ENCODE peak calls at places on chromosomes 4 and X, in six cellular contexts. One of them, this sample, is unnamed.

GRCh38 chr4:95541094-95541493 is 7.7 kb downstream of the UNC5C start:
- DNase-seq in GM13977: no peak
- DNase-seq in Panc1: no peak
- DNase-seq in hepatocyte: no peak
- DNase-seq in transverse colon: no peak
- DNase-seq in GM12878: no peak
- DNase-seq in this sample: no peak

GRCh38 chrX:46710927-46711623 is 47.8 kb downstream of the SLC9A7 start:
- DNase-seq in GM13977: no peak
- DNase-seq in Panc1: no peak
- DNase-seq in hepatocyte: no peak
- DNase-seq in transverse colon: no peak
- DNase-seq in GM12878: no peak
- DNase-seq in this sample: no peak

GRCh38 chrX:142804085-142804484 is 221.6 kb upstream of the SPANXN4 start:
- DNase-seq in GM13977: no peak
- DNase-seq in Panc1: no peak
- DNase-seq in hepatocyte: no peak
- DNase-seq in transverse colon: no peak
- DNase-seq in GM12878: no peak
- DNase-seq in this sample: peak

GRCh38 chr4:21470531-21470930 is 478.0 kb downstream of the KCNIP4 start:
- DNase-seq in GM13977: no peak
- DNase-seq in Panc1: no peak
- DNase-seq in hepatocyte: peak
- DNase-seq in transverse colon: no peak
- DNase-seq in GM12878: no peak
- DNase-seq in this sample: no peak

GRCh38 chrX:9171841-9172240 is 137.9 kb upstream of the FAM9B start:
- DNase-seq in GM13977: no peak
- DNase-seq in Panc1: no peak
- DNase-seq in hepatocyte: no peak
- DNase-seq in transverse colon: no peak
- DNase-seq in GM12878: no peak
- DNase-seq in this sample: no peak

GRCh38 chr4:41323706-41324105 is 67.0 kb downstream of the UCHL1 start:
- DNase-seq in GM13977: no peak
- DNase-seq in Panc1: no peak
- DNase-seq in hepatocyte: no peak
- DNase-seq in transverse colon: no peak
- DNase-seq in GM12878: no peak
- DNase-seq in this sample: peak

GRCh38 chrX:99271641-99272040 is 1138.4 kb downstream of the PCDH19 start:
- DNase-seq in GM13977: no peak
- DNase-seq in Panc1: no peak
- DNase-seq in hepatocyte: no peak
- DNase-seq in transverse colon: no peak
- DNase-seq in GM12878: no peak
- DNase-seq in this sample: no peak

GRCh38 chr4:133856736-133857355 is 344.7 kb downstream of the PABPC4L start:
- DNase-seq in GM13977: no peak
- DNase-seq in Panc1: no peak
- DNase-seq in hepatocyte: no peak
- DNase-seq in transverse colon: no peak
- DNase-seq in GM12878: no peak
- DNase-seq in this sample: no peak

GRCh38 chr4:101020956-101021355 is 326.4 kb downstream of the PPP3CA start:
- DNase-seq in GM13977: peak
- DNase-seq in Panc1: peak
- DNase-seq in hepatocyte: no peak
- DNase-seq in transverse colon: no peak
- DNase-seq in GM12878: peak
- DNase-seq in this sample: no peak

GRCh38 chr4:35730414-35730813 is 513.9 kb downstream of the ARAP2 start:
- DNase-seq in GM13977: no peak
- DNase-seq in Panc1: no peak
- DNase-seq in hepatocyte: no peak
- DNase-seq in transverse colon: no peak
- DNase-seq in GM12878: no peak
- DNase-seq in this sample: no peak

GRCh38 chrX:102833136-102833535 is 103.9 kb upstream of the RAB40AL start:
- DNase-seq in GM13977: no peak
- DNase-seq in Panc1: no peak
- DNase-seq in hepatocyte: no peak
- DNase-seq in transverse colon: no peak
- DNase-seq in GM12878: no peak
- DNase-seq in this sample: no peak

GRCh38 chr4:627347-627746 is 2.0 kb downstream of the PDE6B start:
- DNase-seq in GM13977: no peak
- DNase-seq in Panc1: no peak
- DNase-seq in hepatocyte: no peak
- DNase-seq in transverse colon: no peak
- DNase-seq in GM12878: no peak
- DNase-seq in this sample: no peak

GRCh38 chrX:6226646-6227444 is 1.8 kb downstream of the NLGN4X start:
- DNase-seq in GM13977: no peak
- DNase-seq in Panc1: no peak
- DNase-seq in hepatocyte: peak
- DNase-seq in transverse colon: no peak
- DNase-seq in GM12878: no peak
- DNase-seq in this sample: no peak

GRCh38 chrX:82224961-82225360 is 1023.1 kb downstream of the SH3BGRL start:
- DNase-seq in GM13977: no peak
- DNase-seq in Panc1: no peak
- DNase-seq in hepatocyte: no peak
- DNase-seq in transverse colon: no peak
- DNase-seq in GM12878: no peak
- DNase-seq in this sample: no peak

GRCh38 chr4:72779256-72779655 is 210.2 kb upstream of the ADAMTS3 start:
- DNase-seq in GM13977: no peak
- DNase-seq in Panc1: no peak
- DNase-seq in hepatocyte: no peak
- DNase-seq in transverse colon: no peak
- DNase-seq in GM12878: no peak
- DNase-seq in this sample: no peak

GRCh38 chr4:172725581-172725980 is 443.0 kb upstream of the GALNT7 start:
- DNase-seq in GM13977: no peak
- DNase-seq in Panc1: peak
- DNase-seq in hepatocyte: no peak
- DNase-seq in transverse colon: no peak
- DNase-seq in GM12878: no peak
- DNase-seq in this sample: no peak

GRCh38 chr4:37066149-37066548 is 178.4 kb upstream of the NWD2 start:
- DNase-seq in GM13977: no peak
- DNase-seq in Panc1: no peak
- DNase-seq in hepatocyte: no peak
- DNase-seq in transverse colon: no peak
- DNase-seq in GM12878: no peak
- DNase-seq in this sample: no peak

GRCh38 chrX:132037479-132037993 is 14.4 kb downstream of the STK26 start:
- DNase-seq in GM13977: no peak
- DNase-seq in Panc1: no peak
- DNase-seq in hepatocyte: no peak
- DNase-seq in transverse colon: no peak
- DNase-seq in GM12878: no peak
- DNase-seq in this sample: no peak

GRCh38 chr4:40178672-40179071 is 18.2 kb upstream of the RHOH start:
- DNase-seq in GM13977: no peak
- DNase-seq in Panc1: no peak
- DNase-seq in hepatocyte: no peak
- DNase-seq in transverse colon: no peak
- DNase-seq in GM12878: no peak
- DNase-seq in this sample: no peak

GRCh38 chr4:44479731-44480130 is 31.1 kb upstream of the KCTD8 start:
- DNase-seq in GM13977: no peak
- DNase-seq in Panc1: no peak
- DNase-seq in hepatocyte: no peak
- DNase-seq in transverse colon: no peak
- DNase-seq in GM12878: no peak
- DNase-seq in this sample: no peak

DNA sequence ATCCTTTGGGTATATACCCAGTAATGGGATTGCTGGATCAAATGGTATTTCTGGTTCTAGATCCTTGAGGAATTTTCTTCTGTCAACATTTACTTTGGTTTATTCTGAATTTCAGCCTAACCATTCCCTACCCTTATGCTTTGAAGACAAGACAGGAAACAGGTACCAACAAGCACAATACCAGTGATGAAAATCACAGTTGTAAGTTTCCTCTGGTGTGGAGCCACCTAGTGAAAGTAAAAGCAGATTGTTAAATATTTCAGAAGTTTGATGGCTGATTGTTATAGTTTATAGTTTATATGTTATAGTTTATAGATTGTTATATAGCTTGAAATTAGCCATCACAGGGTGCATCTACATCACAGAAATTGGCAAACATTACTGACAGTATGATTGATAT is 104.5 kb upstream of the AGA start:
- DNase-seq in GM13977: no peak
- DNase-seq in Panc1: no peak
- DNase-seq in hepatocyte: no peak
- DNase-seq in transverse colon: no peak
- DNase-seq in GM12878: no peak
- DNase-seq in this sample: no peak
- TF ChIP-seq CTCF in GM13977: no peak
- TF ChIP-seq CTCF in Panc1: no peak
- TF ChIP-seq CTCF in hepatocyte: no peak
- TF ChIP-seq CTCF in transverse colon: no peak
- TF ChIP-seq CTCF in GM12878: no peak
- TF ChIP-seq CTCF in this sample: peak

DNA sequence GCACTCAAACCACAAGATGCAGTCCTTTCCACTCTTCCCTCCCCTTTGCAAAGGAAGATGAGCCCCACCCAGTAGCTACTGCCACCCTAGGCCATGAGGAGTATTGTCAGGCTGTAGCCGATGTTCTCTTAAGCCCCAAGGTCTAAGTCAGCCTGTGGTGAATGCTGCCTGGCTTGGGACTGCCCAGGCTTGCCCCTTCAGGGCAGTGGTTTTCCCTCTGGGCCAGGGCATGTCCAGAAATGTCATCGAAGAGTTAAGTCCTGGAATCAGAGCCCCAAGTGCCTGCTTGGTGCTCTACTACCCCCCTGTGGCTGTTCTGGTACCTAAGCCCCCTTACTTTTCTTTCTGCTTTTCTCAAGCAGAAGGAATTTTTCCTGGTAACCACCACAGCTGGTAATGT is 11.8 kb upstream of the PGK1 start:
- DNase-seq in GM13977: no peak
- DNase-seq in Panc1: no peak
- DNase-seq in hepatocyte: no peak
- DNase-seq in transverse colon: no peak
- DNase-seq in GM12878: peak
- DNase-seq in this sample: no peak
- TF ChIP-seq CTCF in GM13977: peak
- TF ChIP-seq CTCF in Panc1: peak
- TF ChIP-seq CTCF in hepatocyte: no peak
- TF ChIP-seq CTCF in transverse colon: no peak
- TF ChIP-seq CTCF in GM12878: peak
- TF ChIP-seq CTCF in this sample: peak

GRCh38 chr4:109313168-109314133 is 11.0 kb upstream of the COL25A1 start:
- DNase-seq in GM13977: no peak
- DNase-seq in Panc1: no peak
- DNase-seq in hepatocyte: no peak
- DNase-seq in transverse colon: no peak
- DNase-seq in GM12878: no peak
- DNase-seq in this sample: no peak

GRCh38 chr4:109315341-109315740 is 12.9 kb upstream of the COL25A1 start:
- DNase-seq in GM13977: no peak
- DNase-seq in Panc1: no peak
- DNase-seq in hepatocyte: no peak
- DNase-seq in transverse colon: no peak
- DNase-seq in GM12878: no peak
- DNase-seq in this sample: no peak

GRCh38 chr4:109319684-109320083 is 17.2 kb upstream of the COL25A1 start:
- DNase-seq in GM13977: no peak
- DNase-seq in Panc1: no peak
- DNase-seq in hepatocyte: no peak
- DNase-seq in transverse colon: no peak
- DNase-seq in GM12878: no peak
- DNase-seq in this sample: no peak

GRCh38 chr4:109319156-109319555 is 16.7 kb upstream of the COL25A1 start:
- DNase-seq in GM13977: no peak
- DNase-seq in Panc1: no peak
- DNase-seq in hepatocyte: no peak
- DNase-seq in transverse colon: no peak
- DNase-seq in GM12878: no peak
- DNase-seq in this sample: no peak

GRCh38 chr4:109315818-109316217 is 13.4 kb upstream of the COL25A1 start:
- DNase-seq in GM13977: no peak
- DNase-seq in Panc1: no peak
- DNase-seq in hepatocyte: no peak
- DNase-seq in transverse colon: no peak
- DNase-seq in GM12878: no peak
- DNase-seq in this sample: no peak
- TF ChIP-seq CTCF in GM13977: no peak
- TF ChIP-seq CTCF in Panc1: peak
- TF ChIP-seq CTCF in hepatocyte: no peak
- TF ChIP-seq CTCF in transverse colon: no peak
- TF ChIP-seq CTCF in GM12878: no peak
- TF ChIP-seq CTCF in this sample: no peak

GRCh38 chrX:42530027-42530426 is 247.9 kb downstream of the PPP1R2C start:
- DNase-seq in GM13977: no peak
- DNase-seq in Panc1: no peak
- DNase-seq in hepatocyte: peak
- DNase-seq in transverse colon: no peak
- DNase-seq in GM12878: no peak
- DNase-seq in this sample: no peak
- TF ChIP-seq CTCF in GM13977: no peak
- TF ChIP-seq CTCF in Panc1: no peak
- TF ChIP-seq CTCF in hepatocyte: peak
- TF ChIP-seq CTCF in transverse colon: no peak
- TF ChIP-seq CTCF in GM12878: no peak
- TF ChIP-seq CTCF in this sample: no peak

GRCh38 chrX:68646421-68646820 is 1.0 kb upstream of the STARD8 start:
- DNase-seq in GM13977: no peak
- DNase-seq in Panc1: no peak
- DNase-seq in hepatocyte: no peak
- DNase-seq in transverse colon: no peak
- DNase-seq in GM12878: no peak
- DNase-seq in this sample: no peak
- TF ChIP-seq CTCF in GM13977: no peak
- TF ChIP-seq CTCF in Panc1: no peak
- TF ChIP-seq CTCF in hepatocyte: no peak
- TF ChIP-seq CTCF in transverse colon: no peak
- TF ChIP-seq CTCF in GM12878: no peak
- TF ChIP-seq CTCF in this sample: no peak

DNA sequence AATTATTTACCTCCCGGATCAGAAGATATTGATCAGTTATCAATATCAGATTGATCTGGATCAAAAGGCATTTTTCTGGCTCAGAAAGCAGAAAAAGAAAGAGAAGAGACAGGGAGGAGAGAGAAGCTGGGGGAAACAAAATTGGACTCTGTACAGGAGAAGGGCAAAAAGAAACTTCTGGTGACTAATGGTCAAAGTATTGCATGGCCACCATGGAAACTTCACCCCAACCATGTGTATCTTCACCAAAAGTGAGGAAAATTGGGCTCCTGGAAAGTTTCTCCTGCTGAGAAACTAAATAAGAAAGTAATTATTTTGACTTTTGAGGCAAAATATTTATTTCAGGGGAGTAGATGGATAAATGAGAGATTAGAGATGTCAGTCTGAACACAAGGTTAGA is 33.9 kb downstream of the RNF150 start:
- DNase-seq in GM13977: no peak
- DNase-seq in Panc1: no peak
- DNase-seq in hepatocyte: no peak
- DNase-seq in transverse colon: no peak
- DNase-seq in GM12878: no peak
- DNase-seq in this sample: no peak
- TF ChIP-seq CTCF in GM13977: no peak
- TF ChIP-seq CTCF in Panc1: no peak
- TF ChIP-seq CTCF in hepatocyte: no peak
- TF ChIP-seq CTCF in transverse colon: no peak
- TF ChIP-seq CTCF in GM12878: no peak
- TF ChIP-seq CTCF in this sample: no peak

GRCh38 chr4:181293014-181293413 is 950.2 kb upstream of the TENM3 start:
- DNase-seq in GM13977: no peak
- DNase-seq in Panc1: no peak
- DNase-seq in hepatocyte: no peak
- DNase-seq in transverse colon: no peak
- DNase-seq in GM12878: no peak
- DNase-seq in this sample: no peak
- TF ChIP-seq CTCF in GM13977: no peak
- TF ChIP-seq CTCF in Panc1: no peak
- TF ChIP-seq CTCF in hepatocyte: no peak
- TF ChIP-seq CTCF in transverse colon: no peak
- TF ChIP-seq CTCF in GM12878: no peak
- TF ChIP-seq CTCF in this sample: no peak

This sample was measured in PC-9.